ENCODE peak calls at places on chromosome 5, in eight cellular contexts. One of them, this sample, is unnamed.

GRCh38 chr5:139912158-139912557 is 116.5 kb downstream of the PSD2 start:
- DNase-seq in stimulated activated CD4-positive, alpha-beta T cell treated with anti-CD3 and anti-CD28 coated beads, TNF-alpha, amount 100 ng/mL, for 24 hours: no peak
- DNase-seq in T-helper 22 cell: no peak
- DNase-seq in heart left ventricle: no peak
- DNase-seq in neural progenitor cell: no peak
- DNase-seq in mesenchymal stem cell: no peak
- DNase-seq in colonic mucosa: no peak
- DNase-seq in HEK293T: no peak
- DNase-seq in this sample: no peak

GRCh38 chr5:31366941-31367340 is 165.0 kb downstream of the DROSHA start:
- DNase-seq in mesenchymal stem cell: no peak
- DNase-seq in T-helper 22 cell: no peak
- DNase-seq in heart left ventricle: no peak
- DNase-seq in stimulated activated CD4-positive, alpha-beta T cell treated with anti-CD3 and anti-CD28 coated beads, TNF-alpha, amount 100 ng/mL, for 24 hours: no peak
- DNase-seq in HEK293T: no peak
- DNase-seq in colonic mucosa: no peak
- DNase-seq in neural progenitor cell: no peak
- DNase-seq in this sample: no peak

GRCh38 chr5:160556886-160557285 is 135.2 kb downstream of the PTTG1 start:
- DNase-seq in neural progenitor cell: no peak
- DNase-seq in heart left ventricle: no peak
- DNase-seq in T-helper 22 cell: no peak
- DNase-seq in colonic mucosa: no peak
- DNase-seq in HEK293T: no peak
- DNase-seq in stimulated activated CD4-positive, alpha-beta T cell treated with anti-CD3 and anti-CD28 coated beads, TNF-alpha, amount 100 ng/mL, for 24 hours: no peak
- DNase-seq in mesenchymal stem cell: no peak
- DNase-seq in this sample: no peak

GRCh38 chr5:178347956-178348355 is 115.4 kb upstream of the PHYKPL start:
- DNase-seq in T-helper 22 cell: no peak
- DNase-seq in heart left ventricle: no peak
- DNase-seq in stimulated activated CD4-positive, alpha-beta T cell treated with anti-CD3 and anti-CD28 coated beads, TNF-alpha, amount 100 ng/mL, for 24 hours: no peak
- DNase-seq in neural progenitor cell: no peak
- DNase-seq in HEK293T: no peak
- DNase-seq in mesenchymal stem cell: no peak
- DNase-seq in colonic mucosa: no peak
- DNase-seq in this sample: no peak

GRCh38 chr5:82835488-82835887 is 241.7 kb downstream of the TMEM167A start:
- DNase-seq in stimulated activated CD4-positive, alpha-beta T cell treated with anti-CD3 and anti-CD28 coated beads, TNF-alpha, amount 100 ng/mL, for 24 hours: no peak
- DNase-seq in heart left ventricle: no peak
- DNase-seq in colonic mucosa: no peak
- DNase-seq in mesenchymal stem cell: no peak
- DNase-seq in neural progenitor cell: no peak
- DNase-seq in HEK293T: no peak
- DNase-seq in T-helper 22 cell: no peak
- DNase-seq in this sample: no peak

GRCh38 chr5:112004867-112005532 is 248.0 kb upstream of the NREP start:
- DNase-seq in neural progenitor cell: no peak
- DNase-seq in HEK293T: no peak
- DNase-seq in T-helper 22 cell: no peak
- DNase-seq in heart left ventricle: no peak
- DNase-seq in colonic mucosa: no peak
- DNase-seq in mesenchymal stem cell: peak
- DNase-seq in stimulated activated CD4-positive, alpha-beta T cell treated with anti-CD3 and anti-CD28 coated beads, TNF-alpha, amount 100 ng/mL, for 24 hours: no peak
- DNase-seq in this sample: no peak

GRCh38 chr5:142835540-142835939 is 65.4 kb downstream of the ARHGAP26 start:
- DNase-seq in heart left ventricle: no peak
- DNase-seq in mesenchymal stem cell: no peak
- DNase-seq in colonic mucosa: no peak
- DNase-seq in HEK293T: no peak
- DNase-seq in neural progenitor cell: no peak
- DNase-seq in T-helper 22 cell: no peak
- DNase-seq in stimulated activated CD4-positive, alpha-beta T cell treated with anti-CD3 and anti-CD28 coated beads, TNF-alpha, amount 100 ng/mL, for 24 hours: no peak
- DNase-seq in this sample: no peak

GRCh38 chr5:171757853-171758535 is 27.6 kb upstream of the SMIM23 start:
- DNase-seq in neural progenitor cell: no peak
- DNase-seq in colonic mucosa: no peak
- DNase-seq in heart left ventricle: no peak
- DNase-seq in mesenchymal stem cell: peak
- DNase-seq in T-helper 22 cell: no peak
- DNase-seq in HEK293T: no peak
- DNase-seq in stimulated activated CD4-positive, alpha-beta T cell treated with anti-CD3 and anti-CD28 coated beads, TNF-alpha, amount 100 ng/mL, for 24 hours: no peak
- DNase-seq in this sample: no peak

GRCh38 chr5:58241383-58241782 is 218.5 kb downstream of the PLK2 start:
- DNase-seq in T-helper 22 cell: no peak
- DNase-seq in HEK293T: no peak
- DNase-seq in mesenchymal stem cell: no peak
- DNase-seq in stimulated activated CD4-positive, alpha-beta T cell treated with anti-CD3 and anti-CD28 coated beads, TNF-alpha, amount 100 ng/mL, for 24 hours: no peak
- DNase-seq in colonic mucosa: no peak
- DNase-seq in neural progenitor cell: no peak
- DNase-seq in heart left ventricle: peak
- DNase-seq in this sample: no peak

GRCh38 chr5:36876965-36877666 is 547 bp downstream of the NIPBL start:
- DNase-seq in mesenchymal stem cell: peak
- DNase-seq in colonic mucosa: peak
- DNase-seq in HEK293T: peak
- DNase-seq in neural progenitor cell: peak
- DNase-seq in T-helper 22 cell: peak
- DNase-seq in heart left ventricle: peak
- DNase-seq in stimulated activated CD4-positive, alpha-beta T cell treated with anti-CD3 and anti-CD28 coated beads, TNF-alpha, amount 100 ng/mL, for 24 hours: peak
- DNase-seq in this sample: peak

GRCh38 chr5:124922255-124922975 is 176.0 kb upstream of the ZNF608 start:
- DNase-seq in T-helper 22 cell: no peak
- DNase-seq in mesenchymal stem cell: peak
- DNase-seq in stimulated activated CD4-positive, alpha-beta T cell treated with anti-CD3 and anti-CD28 coated beads, TNF-alpha, amount 100 ng/mL, for 24 hours: no peak
- DNase-seq in HEK293T: no peak
- DNase-seq in heart left ventricle: no peak
- DNase-seq in neural progenitor cell: peak
- DNase-seq in colonic mucosa: peak
- DNase-seq in this sample: no peak

GRCh38 chr5:17732351-17732923 is 98.2 kb downstream of the TAF11L14 start:
- DNase-seq in stimulated activated CD4-positive, alpha-beta T cell treated with anti-CD3 and anti-CD28 coated beads, TNF-alpha, amount 100 ng/mL, for 24 hours: no peak
- DNase-seq in heart left ventricle: no peak
- DNase-seq in HEK293T: no peak
- DNase-seq in neural progenitor cell: no peak
- DNase-seq in T-helper 22 cell: no peak
- DNase-seq in mesenchymal stem cell: no peak
- DNase-seq in colonic mucosa: no peak
- DNase-seq in this sample: no peak